ENCODE peak calls at places on chromosomes 6 and 20, in eight cellular contexts. N, G, A, J, P, M, Q and S are unnamed samples.

GRCh38 chr6:136551103-136551502 is 881 bp upstream of the MAP7 start:
- DNase-seq in N (no peak), G (peak; percentile 29), A (no peak), J (no peak), P (no peak), M (no peak), Q (no peak), S (peak; percentile 31)

GRCh38 chr6:163620670-163621330 is 206.3 kb downstream of the QKI start:
- DNase-seq in N (no peak), G (no peak), A (no peak), J (no peak), P (peak; percentile 47), M (no peak), Q (no peak), S (no peak)

GRCh38 chr6:143060354-143060805 is 309 bp upstream of the AIG1 start:
- DNase-seq in N (peak; percentile 63), G (peak; percentile 82), A (peak; percentile 87), J (peak; percentile 60), P (peak; percentile 89), M (peak; percentile 49), Q (peak; percentile 81), S (peak; percentile 86)

GRCh38 chr6:138682722-138683521 is 90.6 kb upstream of the CCDC28A start:
- DNase-seq in N (no peak), G (peak; percentile 88), A (peak; percentile 85), J (no peak), P (peak; percentile 85), M (no peak), Q (peak; percentile 19), S (no peak)

GRCh38 chr20:22944062-22944461 is 91.0 kb upstream of the SSTR4 start:
- DNase-seq in N (no peak), G (no peak), A (no peak), J (no peak), P (no peak), M (no peak), Q (no peak), S (no peak)

GRCh38 chr6:52076791-52077179 is 10.6 kb downstream of the PKHD1 start:
- DNase-seq in N (no peak), G (no peak), A (no peak), J (no peak), P (no peak), M (no peak), Q (no peak), S (no peak)

GRCh38 chr6:570812-571211 is 86.1 kb downstream of the HUS1B start:
- DNase-seq in N (no peak), G (no peak), A (no peak), J (no peak), P (no peak), M (no peak), Q (no peak), S (no peak)

GRCh38 chr6:12012231-12012565 is at the start of gene HIVEP1:
- DNase-seq in N (no peak), G (no peak), A (no peak), J (no peak), P (no peak), M (no peak), Q (no peak), S (peak; percentile 49)

GRCh38 chr6:14224359-14225103 is 107.0 kb downstream of the CD83 start:
- DNase-seq in N (no peak), G (no peak), A (no peak), J (no peak), P (no peak), M (no peak), Q (no peak), S (no peak)

GRCh38 chr6:30683137-30683979 is 3.1 kb downstream of the PPP1R18 start:
- DNase-seq in N (no peak), G (peak; percentile 53), A (no peak), J (no peak), P (no peak), M (no peak), Q (peak; percentile 48), S (peak; percentile 37)

GRCh38 chr6:68880050-68880449 is 245.0 kb downstream of the ADGRB3 start:
- DNase-seq in N (no peak), G (no peak), A (no peak), J (no peak), P (no peak), M (no peak), Q (no peak), S (no peak)

GRCh38 chr20:32682508-32682987 is 8.8 kb upstream of the C20orf203 start:
- DNase-seq in N (no peak), G (no peak), A (no peak), J (no peak), P (no peak), M (no peak), Q (no peak), S (no peak)

GRCh38 chr6:125808591-125808990 is 17.8 kb downstream of the NCOA7 start:
- DNase-seq in N (no peak), G (no peak), A (no peak), J (no peak), P (no peak), M (no peak), Q (no peak), S (no peak)
- H3K4me1 ChIP-seq in N (peaks cover 40% of the 10 kb centered on the region), G (peaks cover 19% of the 10 kb centered on the region), A (peaks cover 12% of the 10 kb centered on the region), J (no peaks in the 10 kb centered on the region), P (peaks cover 4% of the 10 kb centered on the region), M (peaks cover 4% of the 10 kb centered on the region), Q (peaks cover 21% of the 10 kb centered on the region), S (no peaks in the 10 kb centered on the region)

GRCh38 chr6:25918083-25918683 is 12.3 kb downstream of the SLC17A2 start:
- DNase-seq in N (no peak), G (no peak), A (no peak), J (no peak), P (no peak), M (no peak), Q (no peak), S (no peak)

GRCh38 chr6:25919657-25920056 is 10.8 kb downstream of the SLC17A2 start:
- DNase-seq in N (no peak), G (no peak), A (no peak), J (no peak), P (no peak), M (no peak), Q (no peak), S (no peak)

GRCh38 chr6:25916789-25917490 is 13.6 kb downstream of the SLC17A2 start:
- DNase-seq in N (no peak), G (no peak), A (no peak), J (no peak), P (no peak), M (no peak), Q (no peak), S (no peak)

GRCh38 chr6:25913741-25914140 is 16.8 kb downstream of the SLC17A2 start:
- DNase-seq in N (no peak), G (no peak), A (no peak), J (no peak), P (no peak), M (no peak), Q (no peak), S (no peak)

DNA sequence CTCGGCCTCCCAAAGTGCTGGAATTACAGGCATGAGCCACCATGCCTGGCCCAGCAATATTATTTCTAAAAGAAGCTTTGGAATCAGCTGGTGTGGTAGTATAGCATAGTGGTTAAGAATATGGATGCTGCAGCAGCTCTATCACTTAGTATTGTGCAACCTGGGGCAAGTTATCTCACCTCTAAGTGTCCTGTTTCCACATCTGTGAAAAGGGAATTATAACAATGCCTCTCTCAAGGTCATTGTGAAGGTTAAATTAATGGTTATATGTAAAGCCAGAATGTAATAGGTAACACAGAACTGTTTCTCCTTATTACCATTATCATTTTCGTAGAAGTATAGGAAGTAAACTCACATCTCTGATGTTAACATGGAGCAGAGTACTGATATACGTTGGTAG is 14.2 kb downstream of the SLC17A2 start:
- DNase-seq in N (no peak), G (no peak), A (no peak), J (no peak), P (no peak), M (no peak), Q (no peak), S (no peak)
- TF ChIP-seq CTCF in N (no peak), G (no peak), A (no peak), J (no peak), P (no peak), M (no peak), Q (no peak), S (no peak)

GRCh38 chr6:151916680-151917164 is 109.2 kb downstream of the ESR1 start:
- DNase-seq in N (no peak), G (peak; percentile 99), A (peak; percentile 62), J (no peak), P (peak; percentile 76), M (no peak), Q (no peak), S (no peak)
- H3K4me1 ChIP-seq in N (peaks cover 16% of the 10 kb centered on the region), G (peaks cover 39% of the 10 kb centered on the region), A (peaks cover 48% of the 10 kb centered on the region), J (no peaks in the 10 kb centered on the region), P (no peaks in the 10 kb centered on the region), M (no peaks in the 10 kb centered on the region), Q (no peaks in the 10 kb centered on the region), S (no peaks in the 10 kb centered on the region)

DNA sequence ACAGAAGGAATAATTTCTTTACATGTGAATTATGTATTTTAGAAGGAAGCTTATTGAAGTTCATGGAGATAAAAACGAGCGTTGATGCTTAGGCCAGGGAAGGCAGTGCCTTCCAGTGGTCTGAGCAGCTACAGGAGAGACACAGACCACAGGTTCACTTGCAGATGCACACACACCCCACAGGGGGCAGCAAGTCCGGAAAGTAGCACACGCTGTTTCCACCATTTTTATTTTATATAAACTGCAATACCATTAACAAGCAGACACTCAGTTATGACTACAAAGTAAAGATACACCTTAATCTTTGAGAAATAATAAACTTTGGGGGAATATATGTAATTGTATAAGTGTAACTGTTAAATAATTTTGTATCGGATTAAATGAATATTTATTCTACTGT is 13.5 kb upstream of the DACT2 start:
- DNase-seq in N (peak; percentile 42), G (no peak), A (no peak), J (no peak), P (no peak), M (no peak), Q (no peak), S (no peak)
- TF ChIP-seq CTCF in N (no peak), G (no peak), A (no peak), J (no peak), P (peak; percentile 13), M (no peak), Q (no peak), S (peak; percentile 27)

GRCh38 chr20:63397946-63398450 is 36.8 kb upstream of the CHRNA4 start:
- DNase-seq in N (no peak), G (no peak), A (peak; percentile 80), J (no peak), P (no peak), M (no peak), Q (no peak), S (no peak)
- H3K4me1 ChIP-seq in N (peaks cover 3% of the 10 kb centered on the region), G (no peaks in the 10 kb centered on the region), A (no peaks in the 10 kb centered on the region), J (no peaks in the 10 kb centered on the region), P (no peaks in the 10 kb centered on the region), M (no peaks in the 10 kb centered on the region), Q (no peaks in the 10 kb centered on the region), S (no peaks in the 10 kb centered on the region)

GRCh38 chr6:144613859-144614258 is 328.7 kb downstream of the UTRN start:
- DNase-seq in N (no peak), G (peak; percentile 37), A (no peak), J (no peak), P (no peak), M (no peak), Q (no peak), S (no peak)
- TF ChIP-seq CTCF in N (no peak), G (no peak), A (no peak), J (no peak), P (no peak), M (no peak), Q (no peak), S (no peak)